ENCODE peak calls at places on chromosomes 7 and 10, in ten cellular contexts. Q is endodermal cell, A is DND-41, L is body of pancreas, D is prostate gland, B is tibial artery, Z is mammary epithelial cell, M is HCT116, C is WERI-Rb-1, V is GM12865. I is an unnamed sample.

GRCh38 chr7:100584677-100585510 is 1.0 kb downstream of the LRCH4 start:
- DNase-seq in Q (peak; percentile 91), A (no peak), L (peak; percentile 67), D (no peak), B (no peak), Z (peak; percentile 51), M (no peak), C (peak; percentile 77), V (no peak), I (no peak)

GRCh38 chr7:144830811-144831210 is 5.0 kb downstream of the TPK1 start:
- DNase-seq in Q (no peak), A (no peak), L (no peak), D (no peak), B (no peak), Z (no peak), M (no peak), C (no peak), V (no peak), I (no peak)

GRCh38 chr7:134449596-134450194 is 9.2 kb downstream of the AKR1B1 start:
- DNase-seq in Q (no peak), A (no peak), L (no peak), D (no peak), B (no peak), Z (no peak), M (no peak), C (no peak), V (no peak), I (no peak)

GRCh38 chr7:5425507-5426225 is 2.0 kb upstream of the TNRC18 start:
- DNase-seq in Q (peak; percentile 89), A (no peak), L (peak; percentile 73), D (peak; percentile 78), B (peak; percentile 87), Z (peak; percentile 77), M (no peak), C (peak; percentile 76), V (no peak), I (no peak)

GRCh38 chr10:128739937-128740336 is 613.7 kb upstream of the MKI67 start:
- DNase-seq in Q (peak; percentile 80), A (no peak), L (no peak), D (no peak), B (no peak), Z (no peak), M (peak; percentile 12), C (peak; percentile 59), V (no peak), I (no peak)

GRCh38 chr7:136993377-136993776 is 124.9 kb downstream of the CHRM2 start:
- DNase-seq in Q (no peak), A (no peak), L (no peak), D (no peak), B (no peak), Z (no peak), M (no peak), C (no peak), V (no peak), I (no peak)

GRCh38 chr7:1288996-1289551 is 56.4 kb downstream of the UNCX start:
- DNase-seq in Q (no peak), A (no peak), L (no peak), D (no peak), B (no peak), Z (no peak), M (no peak), C (no peak), V (no peak), I (no peak)

GRCh38 chr10:100046088-100046487 is 35.6 kb downstream of the CPN1 start:
- DNase-seq in Q (peak; percentile 97), A (peak; percentile 77), L (peak; percentile 87), D (peak; percentile 75), B (peak; percentile 86), Z (peak; percentile 69), M (peak; percentile 86), C (peak; percentile 90), V (peak; percentile 93), I (peak; percentile 75)

GRCh38 chr10:9149134-9149533 is 1094.6 kb downstream of the GATA3 start:
- DNase-seq in Q (no peak), A (no peak), L (no peak), D (no peak), B (no peak), Z (peak; percentile 66), M (no peak), C (no peak), V (no peak), I (no peak)

GRCh38 chr7:77727936-77728701 is 31.9 kb downstream of the RSBN1L start:
- DNase-seq in Q (peak; percentile 56), A (no peak), L (no peak), D (no peak), B (no peak), Z (no peak), M (no peak), C (no peak), V (no peak), I (no peak)

GRCh38 chr10:70052462-70053211 is at the start of gene MACROH2A2:
- DNase-seq in Q (peak; percentile 94), A (no peak), L (peak; percentile 43), D (peak; percentile 63), B (peak; percentile 74), Z (peak; percentile 72), M (peak; percentile 47), C (peak; percentile 93), V (no peak), I (no peak)
- TF ChIP-seq CTCF in Q (peak; percentile 72), A (no peak), L (no peak), D (no peak), B (no peak), Z (peak; percentile 57), M (peak; percentile 37), C (peak; percentile 79), V (no peak), I (no peak)

GRCh38 chr7:132901241-132901640 is 180.6 kb downstream of the CHCHD3 start:
- DNase-seq in Q (no peak), A (no peak), L (no peak), D (no peak), B (no peak), Z (no peak), M (no peak), C (no peak), V (no peak), I (no peak)

GRCh38 chr7:132904209-132904608 is 177.7 kb downstream of the CHCHD3 start:
- DNase-seq in Q (no peak), A (no peak), L (no peak), D (no peak), B (no peak), Z (peak; percentile 18), M (no peak), C (no peak), V (no peak), I (no peak)

GRCh38 chr7:132895231-132895630 is 186.7 kb downstream of the CHCHD3 start:
- DNase-seq in Q (no peak), A (no peak), L (no peak), D (no peak), B (no peak), Z (no peak), M (no peak), C (no peak), V (no peak), I (no peak)

GRCh38 chr7:132897093-132897492 is 184.8 kb downstream of the CHCHD3 start:
- DNase-seq in Q (no peak), A (no peak), L (no peak), D (no peak), B (no peak), Z (no peak), M (no peak), C (no peak), V (no peak), I (no peak)

DNA sequence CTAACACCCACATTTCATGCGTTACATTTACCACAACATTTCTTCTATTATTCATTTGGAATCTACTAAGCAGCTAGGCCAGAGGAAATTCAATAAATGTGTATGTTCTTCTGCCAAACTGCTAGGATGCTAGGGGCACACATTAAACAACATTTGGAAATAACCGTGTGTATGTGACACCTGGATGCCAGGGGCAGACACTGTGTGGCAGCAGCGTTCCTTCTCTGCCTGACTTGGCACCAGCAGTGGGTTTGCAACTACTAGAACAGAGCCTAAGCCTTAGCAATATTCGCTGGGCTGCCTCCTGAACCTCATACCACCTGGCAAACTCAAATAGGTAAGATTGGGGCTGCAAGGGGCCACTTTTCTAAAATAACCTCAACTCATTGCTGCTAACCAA is 182.1 kb downstream of the CHCHD3 start:
- DNase-seq in Q (no peak), A (no peak), L (no peak), D (no peak), B (no peak), Z (no peak), M (no peak), C (no peak), V (no peak), I (no peak)
- TF ChIP-seq CTCF in Q (peak; percentile 16), A (peak; percentile 40), L (no peak), D (no peak), B (no peak), Z (peak; percentile 29), M (peak; percentile 24), C (peak; percentile 27), V (no peak), I (no peak)

GRCh38 chr10:56348101-56348500 is 13.0 kb downstream of the ZWINT start:
- DNase-seq in Q (no peak), A (no peak), L (no peak), D (no peak), B (no peak), Z (no peak), M (no peak), C (no peak), V (no peak), I (no peak)

GRCh38 chr10:56351909-56352630 is 9.0 kb downstream of the ZWINT start:
- DNase-seq in Q (no peak), A (no peak), L (no peak), D (no peak), B (no peak), Z (no peak), M (no peak), C (no peak), V (no peak), I (no peak)

GRCh38 chr10:56346845-56347415 is 14.1 kb downstream of the ZWINT start:
- DNase-seq in Q (no peak), A (no peak), L (no peak), D (no peak), B (no peak), Z (peak; percentile 47), M (no peak), C (no peak), V (no peak), I (no peak)

GRCh38 chr10:56349611-56350010 is 11.4 kb downstream of the ZWINT start:
- DNase-seq in Q (no peak), A (no peak), L (no peak), D (no peak), B (no peak), Z (no peak), M (no peak), C (no peak), V (no peak), I (no peak)
- TF ChIP-seq CTCF in Q (peak; percentile 28), A (peak; percentile 32), L (no peak), D (no peak), B (no peak), Z (peak; percentile 58), M (peak; percentile 39), C (no peak), V (no peak), I (no peak)

GRCh38 chr7:76165973-76166403 is 35.7 kb upstream of the SRRM3 start:
- DNase-seq in Q (no peak), A (no peak), L (no peak), D (no peak), B (no peak), Z (no peak), M (no peak), C (no peak), V (no peak), I (no peak)

GRCh38 chr7:76165106-76165972 is 36.4 kb upstream of the SRRM3 start:
- DNase-seq in Q (peak; percentile 44), A (no peak), L (no peak), D (no peak), B (peak; percentile 50), Z (no peak), M (no peak), C (no peak), V (no peak), I (no peak)

GRCh38 chr7:76166404-76167255 is 35.1 kb upstream of the SRRM3 start:
- DNase-seq in Q (peak; percentile 98), A (no peak), L (peak; percentile 98), D (peak; percentile 97), B (peak; percentile 98), Z (peak; percentile 91), M (peak; percentile 93), C (peak; percentile 98), V (peak; percentile 92), I (peak; percentile 98)
- TF ChIP-seq CTCF in Q (peak; percentile 46), A (no peak), L (no peak), D (no peak), B (peak; percentile 28), Z (no peak), M (no peak), C (peak; percentile 18), V (no peak), I (no peak)